ENCODE peak calls at places on chromosome 2, in four cellular contexts. T, Q, A and Y are unnamed samples.
A peak's percentile ranks its signal among the peaks of the same experiment; 100 is the strongest.

GRCh38 chr2:112314856-112315255 is 39.5 kb downstream of the ZC3H6 start:
- DNase-seq in T (no peak), Q (no peak), A (no peak), Y (no peak)

GRCh38 chr2:157777425-157777824 is 98.7 kb downstream of the ACVR1 start:
- DNase-seq in T (peak; percentile 53), Q (peak; percentile 61), A (peak; percentile 13), Y (peak; percentile 48)

GRCh38 chr2:9286553-9287399 is 80.2 kb downstream of the ASAP2 start:
- DNase-seq in T (peak; percentile 54), Q (no peak), A (no peak), Y (no peak)

GRCh38 chr2:71130325-71131260 is at the start of gene MPHOSPH10:
- DNase-seq in T (peak; percentile 75), Q (peak; percentile 94), A (peak; percentile 68), Y (peak; percentile 95)

GRCh38 chr2:104521247-104521646 is 332.7 kb upstream of the POU3F3 start:
- DNase-seq in T (no peak), Q (no peak), A (no peak), Y (no peak)

GRCh38 chr2:163637876-163638275 is 97.9 kb downstream of the FIGN start:
- DNase-seq in T (no peak), Q (no peak), A (no peak), Y (peak; percentile 70)

GRCh38 chr2:20398956-20399567 is 47.8 kb upstream of the RHOB start:
- DNase-seq in T (no peak), Q (no peak), A (no peak), Y (no peak)

GRCh38 chr2:195660265-195660890 is 3.4 kb downstream of the SLC39A10 start:
- DNase-seq in T (peak; percentile 67), Q (peak; percentile 75), A (peak; percentile 76), Y (peak; percentile 83)

GRCh38 chr2:239516286-239516953 is 115.6 kb upstream of the HDAC4 start:
- DNase-seq in T (no peak), Q (no peak), A (no peak), Y (no peak)

GRCh38 chr2:43467889-43468288 is 127.9 kb downstream of the THADA start:
- DNase-seq in T (peak; percentile 81), Q (no peak), A (no peak), Y (no peak)

GRCh38 chr2:215843579-215843978 is 169.8 kb downstream of the MREG start:
- DNase-seq in T (peak; percentile 94), Q (no peak), A (no peak), Y (no peak)

GRCh38 chr2:72145658-72146329 is 1.9 kb downstream of the CYP26B1 start:
- DNase-seq in T (no peak), Q (no peak), A (no peak), Y (no peak)

GRCh38 chr2:63345285-63345633 is 243.0 kb downstream of the WDPCP start:
- DNase-seq in T (no peak), Q (no peak), A (no peak), Y (no peak)